ENCODE peak calls at places on chromosomes 7 and 10, in four cellular contexts. One of them, this sample, is unnamed.

GRCh38 chr10:75379234-75379724 is 22.3 kb downstream of the ZNF503 start:
- DNase-seq in neural crest cell: no peak
- DNase-seq in AG09319: no peak
- DNase-seq in breast epithelium: no peak
- DNase-seq in this sample: no peak

GRCh38 chr10:96758423-96758822 is 38.1 kb upstream of the PIK3AP1 start:
- DNase-seq in neural crest cell: no peak
- DNase-seq in AG09319: no peak
- DNase-seq in breast epithelium: no peak
- DNase-seq in this sample: no peak

GRCh38 chr7:36686499-36686898 is 37.8 kb downstream of the AOAH start:
- DNase-seq in neural crest cell: no peak
- DNase-seq in AG09319: no peak
- DNase-seq in breast epithelium: no peak
- DNase-seq in this sample: no peak

GRCh38 chr7:81066797-81067196 is 147.9 kb upstream of the SEMA3C start:
- DNase-seq in neural crest cell: no peak
- DNase-seq in AG09319: no peak
- DNase-seq in breast epithelium: no peak
- DNase-seq in this sample: no peak

GRCh38 chr7:25854608-25855497 is 297.1 kb upstream of the NFE2L3 start:
- DNase-seq in neural crest cell: peak; percentile 63
- DNase-seq in AG09319: peak; percentile 98
- DNase-seq in breast epithelium: no peak
- DNase-seq in this sample: peak; percentile 99

GRCh38 chr7:139915864-139916716 is 87.0 kb downstream of the TBXAS1 start:
- DNase-seq in neural crest cell: no peak
- DNase-seq in AG09319: peak; percentile 81
- DNase-seq in breast epithelium: peak; percentile 42
- DNase-seq in this sample: peak; percentile 85

GRCh38 chr10:22501412-22501811 is 156.1 kb downstream of the SPAG6 start:
- DNase-seq in neural crest cell: no peak
- DNase-seq in AG09319: no peak
- DNase-seq in breast epithelium: no peak
- DNase-seq in this sample: no peak

GRCh38 chr7:1693419-1693990 is 23.4 kb downstream of the ELFN1 start:
- DNase-seq in neural crest cell: no peak
- DNase-seq in AG09319: no peak
- DNase-seq in breast epithelium: no peak
- DNase-seq in this sample: no peak

GRCh38 chr7:140521426-140521825 is 42.1 kb upstream of the MKRN1 start:
- DNase-seq in neural crest cell: no peak
- DNase-seq in AG09319: no peak
- DNase-seq in breast epithelium: no peak
- DNase-seq in this sample: no peak

GRCh38 chr7:132697032-132697431 is 120.8 kb upstream of the PLXNA4 start:
- DNase-seq in neural crest cell: no peak
- DNase-seq in AG09319: no peak
- DNase-seq in breast epithelium: no peak
- DNase-seq in this sample: no peak

GRCh38 chr7:136056827-136057226 is 79.7 kb upstream of the MTPN start:
- DNase-seq in neural crest cell: no peak
- DNase-seq in AG09319: no peak
- DNase-seq in breast epithelium: no peak
- DNase-seq in this sample: no peak

GRCh38 chr10:3963191-3963673 is 178.2 kb upstream of the KLF6 start:
- DNase-seq in neural crest cell: no peak
- DNase-seq in AG09319: no peak
- DNase-seq in breast epithelium: no peak
- DNase-seq in this sample: no peak

GRCh38 chr7:44326261-44327125 is 1.1 kb upstream of the CAMK2B start:
- DNase-seq in neural crest cell: no peak
- DNase-seq in AG09319: no peak
- DNase-seq in breast epithelium: peak; percentile 4
- DNase-seq in this sample: no peak

DNA sequence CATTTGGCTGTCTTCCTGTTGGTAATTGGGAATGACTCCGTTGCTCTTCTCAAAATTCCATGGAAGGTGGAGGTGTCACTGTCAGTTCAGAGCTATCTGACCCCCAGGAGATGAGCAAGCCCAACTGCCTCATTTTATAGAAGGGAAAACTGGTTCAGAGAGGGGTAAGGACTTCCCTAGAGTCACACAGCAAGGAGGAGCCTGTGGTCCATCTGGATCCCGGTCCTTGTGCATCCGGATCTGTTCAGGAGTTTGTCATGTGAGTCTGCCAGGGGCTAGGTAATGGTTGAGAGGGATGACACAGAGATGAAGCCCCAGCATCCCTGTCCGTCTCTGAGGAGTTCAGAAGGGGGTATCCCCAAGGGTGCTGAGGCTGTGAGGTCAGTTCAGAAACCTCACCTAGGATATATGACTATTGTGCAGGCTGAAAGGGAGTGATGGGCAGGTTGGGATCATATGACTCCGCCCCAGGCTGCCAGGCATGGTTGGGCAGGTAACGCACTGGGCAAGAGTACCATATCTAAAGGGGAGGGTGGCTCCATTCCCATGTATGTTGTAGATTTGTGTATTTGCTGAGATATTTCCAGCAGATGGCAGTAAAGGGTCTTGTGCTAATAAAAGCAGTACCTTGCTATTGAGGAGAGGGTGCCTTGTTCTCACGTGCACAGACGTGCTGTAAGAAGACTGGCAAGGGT is 16.0 kb upstream of the SLC29A3 start:
- DNase-seq in neural crest cell: no peak
- DNase-seq in AG09319: peak; percentile 16
- DNase-seq in breast epithelium: no peak
- DNase-seq in this sample: peak; percentile 17
- TF ChIP-seq CTCF in neural crest cell: peak; percentile 66
- TF ChIP-seq CTCF in AG09319: peak; percentile 51
- TF ChIP-seq CTCF in breast epithelium: no peak
- TF ChIP-seq CTCF in this sample: peak; percentile 30

GRCh38 chr10:119367841-119368549 is 160.6 kb downstream of the GRK5 start:
- DNase-seq in neural crest cell: no peak
- DNase-seq in AG09319: no peak
- DNase-seq in breast epithelium: no peak
- DNase-seq in this sample: no peak

GRCh38 chr10:119365773-119366640 is 158.6 kb downstream of the GRK5 start:
- DNase-seq in neural crest cell: no peak
- DNase-seq in AG09319: no peak
- DNase-seq in breast epithelium: no peak
- DNase-seq in this sample: no peak

GRCh38 chr10:119368581-119368980 is 161.2 kb downstream of the GRK5 start:
- DNase-seq in neural crest cell: no peak
- DNase-seq in AG09319: no peak
- DNase-seq in breast epithelium: no peak
- DNase-seq in this sample: no peak

GRCh38 chr10:119362122-119362521 is 154.8 kb downstream of the GRK5 start:
- DNase-seq in neural crest cell: no peak
- DNase-seq in AG09319: no peak
- DNase-seq in breast epithelium: no peak
- DNase-seq in this sample: no peak

DNA sequence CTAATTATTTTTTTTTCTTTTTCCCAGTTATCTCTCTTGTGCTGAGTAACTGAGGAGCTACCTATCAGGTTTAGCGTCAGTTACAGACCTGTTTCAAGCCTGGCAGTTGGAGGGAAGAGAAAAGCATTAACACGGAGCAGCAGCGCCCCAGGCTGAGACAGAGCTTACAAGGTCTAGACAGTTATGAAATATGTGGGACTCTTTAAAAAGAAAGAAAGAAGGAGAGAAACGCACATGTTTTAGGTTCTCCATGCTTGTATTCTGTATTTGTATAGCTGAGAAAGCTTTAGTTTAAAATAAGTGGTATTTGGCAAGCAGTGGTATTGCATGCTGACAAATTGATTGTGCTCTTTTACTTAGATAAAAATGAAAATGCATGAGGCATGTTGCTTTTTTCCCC is 157.6 kb downstream of the GRK5 start:
- DNase-seq in neural crest cell: no peak
- DNase-seq in AG09319: no peak
- DNase-seq in breast epithelium: no peak
- DNase-seq in this sample: no peak
- TF ChIP-seq CTCF in neural crest cell: peak; percentile 41
- TF ChIP-seq CTCF in AG09319: no peak
- TF ChIP-seq CTCF in breast epithelium: no peak
- TF ChIP-seq CTCF in this sample: peak; percentile 1

GRCh38 chr7:23234569-23235296 is 11.8 kb upstream of the GPNMB start:
- DNase-seq in neural crest cell: no peak
- DNase-seq in AG09319: no peak
- DNase-seq in breast epithelium: no peak
- DNase-seq in this sample: no peak
- TF ChIP-seq CTCF in neural crest cell: no peak
- TF ChIP-seq CTCF in AG09319: no peak
- TF ChIP-seq CTCF in breast epithelium: no peak
- TF ChIP-seq CTCF in this sample: no peak

GRCh38 chr7:12683678-12684077 is 3.8 kb upstream of the ARL4A start:
- DNase-seq in neural crest cell: no peak
- DNase-seq in AG09319: no peak
- DNase-seq in breast epithelium: no peak
- DNase-seq in this sample: no peak
- TF ChIP-seq CTCF in neural crest cell: peak; percentile 54
- TF ChIP-seq CTCF in AG09319: peak; percentile 33
- TF ChIP-seq CTCF in breast epithelium: no peak
- TF ChIP-seq CTCF in this sample: peak; percentile 2

GRCh38 chr10:85508159-85508558 is 858.4 kb downstream of the GRID1 start:
- DNase-seq in neural crest cell: no peak
- DNase-seq in AG09319: no peak
- DNase-seq in breast epithelium: no peak
- DNase-seq in this sample: no peak
- TF ChIP-seq CTCF in neural crest cell: no peak
- TF ChIP-seq CTCF in AG09319: no peak
- TF ChIP-seq CTCF in breast epithelium: no peak
- TF ChIP-seq CTCF in this sample: no peak

DNA sequence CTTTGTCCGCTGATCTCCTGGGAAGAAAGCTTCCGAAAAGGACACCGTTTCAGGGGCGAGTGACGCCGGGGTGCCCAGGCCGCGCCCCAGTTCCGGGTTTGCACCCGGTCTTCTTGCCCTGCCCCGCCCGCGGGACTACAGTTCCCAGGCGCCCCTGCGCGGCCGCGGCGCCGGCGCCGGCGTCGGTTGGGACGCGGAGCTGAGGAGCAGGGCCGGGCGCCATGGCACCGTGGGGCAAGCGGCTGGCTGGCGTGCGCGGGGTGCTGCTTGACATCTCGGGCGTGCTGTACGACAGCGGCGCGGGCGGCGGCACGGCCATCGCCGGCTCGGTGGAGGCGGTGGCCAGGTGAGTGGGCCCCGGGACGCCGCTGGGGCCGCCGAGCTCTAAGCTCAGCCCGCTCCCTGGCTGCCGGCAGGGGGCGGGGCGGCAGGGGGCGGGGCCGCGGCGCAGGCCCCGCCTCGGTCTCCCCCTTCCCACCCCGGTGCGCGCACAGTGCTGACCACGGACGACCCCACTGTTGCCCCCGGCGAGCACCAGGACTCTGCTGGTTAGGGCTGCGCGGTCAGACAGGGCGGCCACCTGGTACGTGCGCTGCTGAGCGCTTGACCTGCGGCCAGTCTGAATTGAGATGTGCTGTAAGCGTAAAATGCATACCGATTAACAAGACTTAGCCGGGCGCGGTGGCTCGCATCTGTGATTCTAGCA is at the start of gene LHPP:
- DNase-seq in neural crest cell: peak; percentile 67
- DNase-seq in AG09319: peak; percentile 11
- DNase-seq in breast epithelium: peak; percentile 71
- DNase-seq in this sample: no peak
- TF ChIP-seq CTCF in neural crest cell: peak; percentile 64
- TF ChIP-seq CTCF in AG09319: no peak
- TF ChIP-seq CTCF in breast epithelium: no peak
- TF ChIP-seq CTCF in this sample: no peak

GRCh38 chr7:151861881-151862280 is 15.0 kb downstream of the PRKAG2 start:
- DNase-seq in neural crest cell: no peak
- DNase-seq in AG09319: no peak
- DNase-seq in breast epithelium: no peak
- DNase-seq in this sample: no peak
- TF ChIP-seq CTCF in neural crest cell: no peak
- TF ChIP-seq CTCF in AG09319: no peak
- TF ChIP-seq CTCF in breast epithelium: no peak
- TF ChIP-seq CTCF in this sample: no peak

GRCh38 chr7:33339074-33339805 is 209.9 kb downstream of the BBS9 start:
- DNase-seq in neural crest cell: no peak
- DNase-seq in AG09319: no peak
- DNase-seq in breast epithelium: no peak
- DNase-seq in this sample: no peak

GRCh38 chr7:33336820-33337219 is 207.5 kb downstream of the BBS9 start:
- DNase-seq in neural crest cell: no peak
- DNase-seq in AG09319: no peak
- DNase-seq in breast epithelium: no peak
- DNase-seq in this sample: no peak

GRCh38 chr7:33334349-33334748 is 205.0 kb downstream of the BBS9 start:
- DNase-seq in neural crest cell: no peak
- DNase-seq in AG09319: no peak
- DNase-seq in breast epithelium: no peak
- DNase-seq in this sample: no peak
- TF ChIP-seq CTCF in neural crest cell: peak; percentile 63
- TF ChIP-seq CTCF in AG09319: peak; percentile 19
- TF ChIP-seq CTCF in breast epithelium: no peak
- TF ChIP-seq CTCF in this sample: peak; percentile 33